ENCODE peak calls at places on chromosomes 6 and 20, in eight cellular contexts. T is OCI-LY7; U is endothelial cell of umbilical vein; O is tibial nerve; M is left lung; V is hepatocyte; B is ovary; C is naive thymus-derived CD4-positive, alpha-beta T cell. K is an unnamed sample.

GRCh38 chr6:75296811-75297779 is 12.5 kb upstream of the TMEM30A start:
- DNase-seq in V (peak; percentile 73), T (peak; percentile 75), M (no peak), B (no peak), U (peak; percentile 85), C (peak; percentile 17), O (no peak), K (no peak)

GRCh38 chr20:37907677-37908397 is 4.9 kb downstream of the VSTM2L start:
- DNase-seq in C (no peak), M (no peak), O (no peak), B (no peak), V (no peak), T (no peak), U (peak; percentile 37), K (peak; percentile 36)

GRCh38 chr6:40247516-40248115 is 313.4 kb upstream of the MOCS1 start:
- DNase-seq in V (no peak), T (no peak), B (no peak), O (no peak), M (no peak), U (no peak), C (no peak), K (no peak)

GRCh38 chr6:3458706-3459421 is 2.0 kb upstream of the SLC22A23 start:
- DNase-seq in T (no peak), U (no peak), V (no peak), B (no peak), O (no peak), C (no peak), M (no peak), K (no peak)

GRCh38 chr6:126947070-126947469 is 171.4 kb upstream of the RSPO3 start:
- DNase-seq in O (peak; percentile 69), V (no peak), U (no peak), M (no peak), T (no peak), B (no peak), C (no peak), K (peak; percentile 7)

GRCh38 chr6:22716721-22717120 is 147.4 kb downstream of the HDGFL1 start:
- DNase-seq in O (no peak), V (peak; percentile 15), M (no peak), C (no peak), T (no peak), B (no peak), U (no peak), K (no peak)

GRCh38 chr6:158131926-158132325 is 36.1 kb downstream of the SERAC1 start:
- DNase-seq in C (peak; percentile 10), M (no peak), U (peak; percentile 53), V (peak; percentile 35), O (no peak), B (no peak), T (peak; percentile 41), K (no peak)

GRCh38 chr20:54849741-54850140 is 374.3 kb downstream of the DOK5 start:
- DNase-seq in U (no peak), C (no peak), T (no peak), V (no peak), B (no peak), O (no peak), M (no peak), K (no peak)

GRCh38 chr6:44221961-44222335 is 1.4 kb upstream of the SLC29A1 start:
- DNase-seq in U (no peak), C (no peak), V (no peak), O (no peak), B (no peak), T (no peak), M (no peak), K (no peak)

GRCh38 chr6:44223471-44224153 is at the start of gene SLC29A1:
- DNase-seq in V (peak; percentile 83), T (peak; percentile 91), M (peak; percentile 85), O (peak; percentile 76), B (peak; percentile 79), U (peak; percentile 66), C (peak; percentile 80), K (peak; percentile 83)

GRCh38 chr6:44222987-44223470 is 366 bp upstream of the SLC29A1 start:
- DNase-seq in V (no peak), U (peak; percentile 61), B (peak; percentile 53), M (no peak), O (no peak), T (no peak), C (no peak), K (peak; percentile 20)

GRCh38 chr6:44221291-44221960 is 2.0 kb upstream of the SLC29A1 start:
- DNase-seq in C (peak; percentile 71), V (peak; percentile 88), M (peak; percentile 89), U (peak; percentile 95), B (peak; percentile 92), T (peak; percentile 85), O (peak; percentile 81), K (peak; percentile 99)

DNA sequence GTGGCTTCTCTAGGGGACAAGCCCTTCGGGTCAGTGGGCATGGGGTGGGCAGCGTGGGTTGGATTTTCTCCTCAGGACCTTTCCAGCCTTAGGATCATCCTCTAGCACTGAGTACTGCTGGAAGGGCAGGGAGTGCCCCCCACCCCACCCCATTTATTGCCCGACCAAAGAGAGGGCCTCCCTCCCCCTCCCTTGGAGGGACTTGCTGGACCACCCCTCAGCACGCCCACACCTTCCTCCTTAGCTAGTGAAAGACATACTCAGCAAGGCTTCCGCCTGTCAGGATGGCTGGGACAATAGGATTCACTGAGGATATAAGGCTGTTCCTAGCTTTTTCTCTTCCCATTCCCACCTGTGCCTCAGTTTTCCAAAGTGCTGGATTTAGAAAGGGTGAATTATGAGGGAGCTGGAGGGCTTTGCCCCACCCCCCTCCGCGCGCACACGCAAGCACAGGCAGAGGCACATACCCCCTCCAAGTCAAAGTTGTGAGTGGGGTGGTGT is 859 bp upstream of the SLC29A1 start:
- DNase-seq in O (no peak), C (no peak), B (no peak), M (no peak), V (no peak), U (peak; percentile 50), T (no peak), K (no peak)
- H3K4me3 ChIP-seq in O (peak overlapping the region; percentile 75), C (peak overlapping the region; percentile 60), B (peak overlapping the region; percentile 53), M (no peak overlapping the region), V (no peak overlapping the region), U (peak overlapping the region; percentile 64), T (peak overlapping the region; percentile 83), K (peak overlapping the region; percentile 45)

GRCh38 chr6:53919881-53920360 is 125.1 kb downstream of the LRRC1 start:
- DNase-seq in V (no peak), B (no peak), O (no peak), C (no peak), T (no peak), M (no peak), U (no peak), K (no peak)

GRCh38 chr6:53916804-53917463 is 122.1 kb downstream of the LRRC1 start:
- DNase-seq in U (no peak), T (no peak), C (no peak), M (no peak), O (no peak), B (no peak), V (no peak), K (no peak)

GRCh38 chr6:53917464-53917842 is 122.6 kb downstream of the LRRC1 start:
- DNase-seq in V (no peak), C (no peak), B (no peak), U (no peak), T (no peak), M (no peak), O (no peak), K (no peak)

GRCh38 chr6:53920881-53921280 is 126.1 kb downstream of the LRRC1 start:
- DNase-seq in C (no peak), B (no peak), U (no peak), M (no peak), O (no peak), V (no peak), T (no peak), K (peak; percentile 71)

GRCh38 chr6:53918854-53919253 is 124.0 kb downstream of the LRRC1 start:
- DNase-seq in T (no peak), M (no peak), O (no peak), U (no peak), V (no peak), B (no peak), C (no peak), K (no peak)
- H3K4me1 ChIP-seq in T (no peaks in the 10 kb centered on the region), M (no peaks in the 10 kb centered on the region), O (no peaks in the 10 kb centered on the region), U (no peaks in the 10 kb centered on the region), V (no peaks in the 10 kb centered on the region), B (peaks cover 2% of the 10 kb centered on the region), C (no peaks in the 10 kb centered on the region), K (peaks cover 23% of the 10 kb centered on the region)

GRCh38 chr6:25831532-25832306 is at the start of gene SLC17A1:
- DNase-seq in B (no peak), M (no peak), T (no peak), C (no peak), O (no peak), U (no peak), V (peak; percentile 5), K (peak; percentile 47)

GRCh38 chr6:25833136-25833535 is 1.3 kb upstream of the SLC17A1 start:
- DNase-seq in M (no peak), V (no peak), U (no peak), B (no peak), O (no peak), T (no peak), C (no peak), K (no peak)

GRCh38 chr6:25830461-25830860 is 1.4 kb downstream of the SLC17A1 start:
- DNase-seq in V (no peak), B (no peak), U (no peak), O (no peak), T (no peak), C (no peak), M (no peak), K (no peak)

GRCh38 chr6:25832307-25832662 is 433 bp upstream of the SLC17A1 start:
- DNase-seq in U (no peak), B (no peak), T (no peak), C (no peak), O (no peak), V (no peak), M (no peak), K (no peak)

GRCh38 chr6:25832670-25833069 is 818 bp upstream of the SLC17A1 start:
- DNase-seq in O (no peak), V (no peak), M (no peak), U (no peak), B (no peak), C (no peak), T (no peak), K (no peak)
- H3K4me3 ChIP-seq in O (no peak overlapping the region), V (no peak overlapping the region), M (no peak overlapping the region), U (no peak overlapping the region), B (no peak overlapping the region), C (no peak overlapping the region), T (no peak overlapping the region), K (no peak overlapping the region)

GRCh38 chr6:84271086-84271716 is 43.8 kb upstream of the CEP162 start:
- DNase-seq in T (no peak), B (no peak), O (no peak), V (no peak), M (no peak), U (no peak), C (no peak), K (no peak)

GRCh38 chr6:84269947-84270733 is 42.7 kb upstream of the CEP162 start:
- DNase-seq in C (no peak), T (no peak), M (no peak), B (no peak), U (no peak), V (peak; percentile 56), O (no peak), K (no peak)

GRCh38 chr6:84272298-84272697 is 44.9 kb upstream of the CEP162 start:
- DNase-seq in T (no peak), V (no peak), O (no peak), U (no peak), C (no peak), M (no peak), B (no peak), K (no peak)

GRCh38 chr6:84263557-84263956 is 36.1 kb upstream of the CEP162 start:
- DNase-seq in M (no peak), C (no peak), B (no peak), U (no peak), T (no peak), O (no peak), V (no peak), K (no peak)

DNA sequence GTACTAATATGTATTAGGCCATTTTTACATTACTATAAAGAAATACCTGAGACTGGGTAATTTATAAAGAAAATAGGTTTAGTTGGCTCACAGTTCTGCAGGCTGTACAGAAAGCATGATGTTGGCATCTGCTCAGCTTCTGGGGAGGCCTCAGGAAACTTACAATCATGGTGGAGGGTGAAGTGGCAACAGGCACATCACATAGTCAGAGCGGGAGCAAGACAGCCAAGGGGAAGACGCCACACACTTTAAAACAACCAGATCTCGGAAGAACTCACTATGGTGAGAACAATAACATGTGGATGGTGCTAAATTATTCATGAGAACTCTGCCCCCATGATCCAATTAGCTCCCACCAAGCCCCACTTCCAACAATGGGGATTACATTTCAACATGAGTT is 41.3 kb upstream of the CEP162 start:
- DNase-seq in C (no peak), O (no peak), U (no peak), V (no peak), B (no peak), M (no peak), T (no peak), K (no peak)
- H3K4me1 ChIP-seq in C (no peaks in the 10 kb centered on the region), O (no peaks in the 10 kb centered on the region), U (no peaks in the 10 kb centered on the region), V (peaks cover 9% of the 10 kb centered on the region), B (no peaks in the 10 kb centered on the region), M (no peaks in the 10 kb centered on the region), T (no peaks in the 10 kb centered on the region), K (no peaks in the 10 kb centered on the region)